ENCODE peak calls at places on chromosomes 11 and 22, in eight cellular contexts. A is stimulated activated CD4-positive, alpha-beta T cell treated with anti-CD3 and anti-CD28 coated beads, Interleukin-4, amount 100 ng/mL, for 4 hours; N is hepatic stellate cell; V is amygdala; P is fibroblast of the conjunctiva; Y is retinal pigment epithelial cell; Q is DMS 273 treated with DMSO at 0.1 percent for 48 hours; H is choroid plexus epithelial cell. B is an unnamed sample.
A peak's percentile ranks its signal among the peaks of the same experiment; 100 is the strongest.

GRCh38 chr11:100930185-100930778 is 199.3 kb downstream of the PGR start:
- DNase-seq in P (peak; percentile 63), H (peak; percentile 88), V (no peak), N (no peak), A (no peak), Y (peak; percentile 33), Q (no peak), B (no peak)

GRCh38 chr11:133797542-133797941 is 47.8 kb downstream of the SPATA19 start:
- DNase-seq in Q (no peak), P (no peak), A (no peak), H (no peak), V (no peak), Y (no peak), N (no peak), B (no peak)

GRCh38 chr22:50672471-50673230 is at the start of gene SHANK3:
- DNase-seq in Y (no peak), V (no peak), N (no peak), H (no peak), Q (no peak), P (no peak), A (no peak), B (no peak)

GRCh38 chr11:3169235-3169951 is 4.3 kb upstream of the OSBPL5 start:
- DNase-seq in V (no peak), H (peak; percentile 65), Y (no peak), N (peak; percentile 87), Q (no peak), P (no peak), A (peak; percentile 15), B (no peak)

GRCh38 chr11:14373941-14374646 is 15.1 kb upstream of the RRAS2 start:
- DNase-seq in A (no peak), N (no peak), P (peak; percentile 60), Y (no peak), Q (no peak), V (no peak), H (peak; percentile 69), B (no peak)

GRCh38 chr22:36565686-36566085 is 36.7 kb upstream of the EIF3D start:
- DNase-seq in N (no peak), A (no peak), Y (no peak), V (no peak), P (no peak), Q (no peak), H (no peak), B (no peak)

GRCh38 chr11:87659807-87660206 is 515.4 kb downstream of the RAB38 start:
- DNase-seq in N (no peak), P (no peak), H (no peak), Q (no peak), Y (no peak), A (no peak), V (no peak), B (no peak)

GRCh38 chr22:37860796-37861421 is 11.7 kb downstream of the EIF3L start:
- DNase-seq in Q (no peak), Y (no peak), N (no peak), A (no peak), P (no peak), H (no peak), V (no peak), B (no peak)

GRCh38 chr11:92225563-92226308 is 1.1 kb downstream of the FAT3 start:
- DNase-seq in H (no peak), A (no peak), Q (no peak), Y (no peak), V (peak; percentile 27), P (no peak), N (peak; percentile 34), B (no peak)

GRCh38 chr22:25834490-25834889 is 92.5 kb downstream of the MYO18B start:
- DNase-seq in A (no peak), N (no peak), Y (no peak), Q (no peak), V (no peak), H (no peak), P (no peak), B (no peak)

GRCh38 chr22:21642584-21643448 is 714 bp downstream of the SDF2L1 start:
- DNase-seq in P (no peak), Y (no peak), H (peak; percentile 65), N (peak; percentile 69), V (no peak), A (peak; percentile 60), Q (peak; percentile 8), B (peak; percentile 56)

GRCh38 chr11:34916810-34917780 is 677 bp downstream of the PDHX start:
- DNase-seq in Q (no peak), N (peak; percentile 17), A (peak; percentile 1), P (no peak), H (peak; percentile 35), V (no peak), Y (no peak), B (no peak)

GRCh38 chr22:49177666-49178065 is 650.0 kb downstream of the BRD1 start:
- DNase-seq in Q (no peak), Y (no peak), N (no peak), P (no peak), H (no peak), A (no peak), V (no peak), B (no peak)

GRCh38 chr11:60310407-60310998 is 16.6 kb upstream of the MS4A6E start:
- DNase-seq in Q (no peak), P (no peak), A (no peak), Y (no peak), V (no peak), N (no peak), H (no peak), B (no peak)

GRCh38 chr11:8683115-8683807 is 669 bp downstream of the RPL27A start:
- DNase-seq in V (no peak), P (no peak), Y (no peak), N (no peak), Q (no peak), A (peak; percentile 27), H (peak; percentile 36), B (no peak)

GRCh38 chr11:113690619-113691569 is 15.2 kb downstream of the TMPRSS5 start:
- DNase-seq in H (peak; percentile 52), A (no peak), Q (no peak), V (no peak), P (peak; percentile 5), N (peak; percentile 70), Y (peak; percentile 77), B (no peak)

GRCh38 chr11:94557992-94558391 is 9.2 kb upstream of the PIWIL4 start:
- DNase-seq in V (no peak), H (no peak), P (no peak), N (no peak), Y (no peak), A (no peak), Q (no peak), B (no peak)

GRCh38 chr11:29629281-29629680 is 387.5 kb downstream of the KCNA4 start:
- DNase-seq in A (no peak), H (peak; percentile 1), Q (no peak), V (no peak), N (no peak), P (no peak), Y (no peak), B (no peak)

GRCh38 chr11:119236490-119236889 is 30.4 kb downstream of the CBL start:
- DNase-seq in N (no peak), A (no peak), P (no peak), Y (no peak), V (no peak), H (peak; percentile 36), Q (no peak), B (no peak)

B was measured in activated T-cell treated with anti-CD3 and anti-CD28 coated beads, Interleukin-2, amount 50 U/mL, for 4 hours.